ENCODE peak calls at places on chromosomes 3 and 15, in five cellular contexts. One of them, this sample, is unnamed.

GRCh38 chr3:66464512-66464894 is 36.3 kb downstream of the LRIG1 start:
- ATAC-seq in pancreas: peak
- ATAC-seq in body of pancreas: peak
- ATAC-seq in activated T-cell treated with anti-CD3 and anti-CD28 coated beads, Interleukin-2, amount 50 U/mL, for 4 hours: no peak
- ATAC-seq in activated CD4-positive, alpha-beta T cell treated with anti-CD3 and anti-CD28 coated beads for 36 hours: no peak
- ATAC-seq in this sample: no peak

GRCh38 chr3:37163262-37164020 is 10.9 kb downstream of the LRRFIP2 start:
- ATAC-seq in pancreas: no peak
- ATAC-seq in body of pancreas: no peak
- ATAC-seq in activated T-cell treated with anti-CD3 and anti-CD28 coated beads, Interleukin-2, amount 50 U/mL, for 4 hours: peak
- ATAC-seq in activated CD4-positive, alpha-beta T cell treated with anti-CD3 and anti-CD28 coated beads for 36 hours: peak
- ATAC-seq in this sample: peak

GRCh38 chr3:167575000-167575399 is 78.7 kb downstream of the WDR49 start:
- ATAC-seq in pancreas: no peak
- ATAC-seq in body of pancreas: no peak
- ATAC-seq in activated T-cell treated with anti-CD3 and anti-CD28 coated beads, Interleukin-2, amount 50 U/mL, for 4 hours: no peak
- ATAC-seq in activated CD4-positive, alpha-beta T cell treated with anti-CD3 and anti-CD28 coated beads for 36 hours: no peak
- ATAC-seq in this sample: no peak

GRCh38 chr3:64799606-64800005 is 111.8 kb upstream of the ADAMTS9 start:
- ATAC-seq in pancreas: no peak
- ATAC-seq in body of pancreas: no peak
- ATAC-seq in activated T-cell treated with anti-CD3 and anti-CD28 coated beads, Interleukin-2, amount 50 U/mL, for 4 hours: no peak
- ATAC-seq in activated CD4-positive, alpha-beta T cell treated with anti-CD3 and anti-CD28 coated beads for 36 hours: no peak
- ATAC-seq in this sample: no peak

GRCh38 chr3:17014286-17014685 is 129.5 kb downstream of the PLCL2 start:
- ATAC-seq in pancreas: peak
- ATAC-seq in body of pancreas: peak
- ATAC-seq in activated T-cell treated with anti-CD3 and anti-CD28 coated beads, Interleukin-2, amount 50 U/mL, for 4 hours: no peak
- ATAC-seq in activated CD4-positive, alpha-beta T cell treated with anti-CD3 and anti-CD28 coated beads for 36 hours: no peak
- ATAC-seq in this sample: no peak

GRCh38 chr3:100730524-100730923 is 21.2 kb downstream of the TFG start:
- ATAC-seq in pancreas: no peak
- ATAC-seq in body of pancreas: no peak
- ATAC-seq in activated T-cell treated with anti-CD3 and anti-CD28 coated beads, Interleukin-2, amount 50 U/mL, for 4 hours: no peak
- ATAC-seq in activated CD4-positive, alpha-beta T cell treated with anti-CD3 and anti-CD28 coated beads for 36 hours: no peak
- ATAC-seq in this sample: no peak

GRCh38 chr15:46865155-46865554 is 852.1 kb upstream of the SEMA6D start:
- ATAC-seq in pancreas: no peak
- ATAC-seq in body of pancreas: no peak
- ATAC-seq in activated T-cell treated with anti-CD3 and anti-CD28 coated beads, Interleukin-2, amount 50 U/mL, for 4 hours: no peak
- ATAC-seq in activated CD4-positive, alpha-beta T cell treated with anti-CD3 and anti-CD28 coated beads for 36 hours: no peak
- ATAC-seq in this sample: no peak

GRCh38 chr3:196220587-196220986 is 4.3 kb downstream of the SLC51A start:
- ATAC-seq in pancreas: no peak
- ATAC-seq in body of pancreas: no peak
- ATAC-seq in activated T-cell treated with anti-CD3 and anti-CD28 coated beads, Interleukin-2, amount 50 U/mL, for 4 hours: no peak
- ATAC-seq in activated CD4-positive, alpha-beta T cell treated with anti-CD3 and anti-CD28 coated beads for 36 hours: no peak
- ATAC-seq in this sample: no peak

GRCh38 chr15:90761629-90762028 is 44.5 kb downstream of the BLM start:
- ATAC-seq in pancreas: no peak
- ATAC-seq in body of pancreas: no peak
- ATAC-seq in activated T-cell treated with anti-CD3 and anti-CD28 coated beads, Interleukin-2, amount 50 U/mL, for 4 hours: no peak
- ATAC-seq in activated CD4-positive, alpha-beta T cell treated with anti-CD3 and anti-CD28 coated beads for 36 hours: no peak
- ATAC-seq in this sample: no peak

This sample was measured in activated CD4-positive, CD25-positive, alpha-beta regulatory T cell treated with anti-CD3 and anti-CD28 coated beads, Interleukin-2, amount 50 U/mL, for 24 hours.